ENCODE peak calls at places on chromosomes 3 and 15, in eight cellular contexts. V is endothelial cell, J is HL-60, H is foreskin fibroblast, R is hepatocyte, Z is transverse colon, A is GM20000, P is nephron progenitor cell. M is an unnamed sample.

GRCh38 chr3:57727096-57727495 is 29.0 kb upstream of the SLMAP start:
- DNase-seq in Z (no peak), R (no peak), H (no peak), J (no peak), P (no peak), A (no peak), V (no peak), M (no peak)

GRCh38 chr15:42064271-42064670 is 30.1 kb downstream of the PLA2G4D start:
- DNase-seq in A (no peak), P (no peak), V (no peak), J (no peak), R (peak), H (no peak), Z (no peak), M (no peak)

GRCh38 chr3:45933586-45933985 is 9.7 kb upstream of the CXCR6 start:
- DNase-seq in Z (no peak), A (no peak), R (no peak), P (no peak), V (no peak), J (no peak), H (no peak), M (peak)

GRCh38 chr15:35991386-35991785 is 445.4 kb upstream of the DPH6 start:
- DNase-seq in J (no peak), R (no peak), H (no peak), A (no peak), V (no peak), Z (peak), P (no peak), M (no peak)

GRCh38 chr15:63553388-63553791 is 43.8 kb upstream of the FBXL22 start:
- DNase-seq in R (peak), P (no peak), H (peak), A (no peak), Z (no peak), V (no peak), J (no peak), M (no peak)

GRCh38 chr3:1515842-1516241 is 423.0 kb downstream of the CNTN6 start:
- DNase-seq in J (no peak), Z (no peak), R (no peak), H (no peak), P (no peak), A (no peak), V (no peak), M (no peak)

GRCh38 chr3:194761384-194761783 is 75.7 kb downstream of the FAM43A start:
- DNase-seq in H (no peak), P (no peak), R (no peak), J (no peak), A (no peak), Z (no peak), V (no peak), M (no peak)

GRCh38 chr15:73983211-73983727 is 8.8 kb downstream of the STOML1 start:
- DNase-seq in Z (peak), R (peak), J (no peak), P (no peak), V (no peak), A (no peak), H (peak), M (peak)

GRCh38 chr3:126742057-126742456 is 38.0 kb downstream of the CHCHD6 start:
- DNase-seq in P (no peak), V (no peak), R (no peak), J (no peak), Z (no peak), H (no peak), A (no peak), M (no peak)

GRCh38 chr3:58150130-58150663 is 60.6 kb downstream of the DNASE1L3 start:
- DNase-seq in R (no peak), P (no peak), H (no peak), A (no peak), J (no peak), V (no peak), Z (no peak), M (no peak)

GRCh38 chr15:68205558-68205944 is 419 bp upstream of the CALML4 start:
- DNase-seq in P (no peak), A (no peak), R (no peak), J (no peak), Z (no peak), V (no peak), H (no peak), M (no peak)

GRCh38 chr3:77652624-77653023 is 612.7 kb downstream of the ROBO2 start:
- DNase-seq in P (no peak), J (no peak), H (no peak), Z (no peak), R (no peak), A (no peak), V (no peak), M (no peak)

GRCh38 chr3:41243183-41243582 is 43.9 kb downstream of the CTNNB1 start:
- DNase-seq in A (no peak), R (no peak), P (no peak), J (no peak), H (no peak), Z (no peak), V (no peak), M (no peak)

GRCh38 chr3:69368129-69368741 is 17.7 kb downstream of the FRMD4B start:
- DNase-seq in Z (peak), R (no peak), H (no peak), J (peak), V (no peak), A (peak), P (no peak), M (no peak)

GRCh38 chr15:35555244-35555643 is 9.3 kb upstream of the DPH6 start:
- DNase-seq in R (no peak), A (no peak), Z (no peak), J (no peak), V (no peak), P (no peak), H (no peak), M (no peak)

GRCh38 chr3:149009732-149010131 is 18.4 kb downstream of the GYG1 start:
- DNase-seq in R (no peak), P (no peak), H (no peak), J (no peak), V (no peak), Z (peak), A (peak), M (no peak)

GRCh38 chr3:137767146-137768020 is 3.3 kb downstream of the SOX14 start:
- DNase-seq in V (peak), R (no peak), H (no peak), Z (no peak), A (peak), P (peak), J (no peak), M (no peak)

GRCh38 chr3:128878556-128879124 is 780 bp upstream of the ACAD9 start:
- DNase-seq in J (peak), V (no peak), P (no peak), Z (peak), R (peak), A (peak), H (peak), M (no peak)

GRCh38 chr3:4821331-4821730 is 157.9 kb upstream of the BHLHE40 start:
- DNase-seq in P (no peak), A (no peak), H (no peak), R (no peak), Z (no peak), V (no peak), J (no peak), M (no peak)

GRCh38 chr15:85168642-85169173 is 187.1 kb downstream of the PDE8A start:
- DNase-seq in V (peak), R (peak), A (peak), J (no peak), Z (peak), P (peak), H (no peak), M (no peak)

DNA sequence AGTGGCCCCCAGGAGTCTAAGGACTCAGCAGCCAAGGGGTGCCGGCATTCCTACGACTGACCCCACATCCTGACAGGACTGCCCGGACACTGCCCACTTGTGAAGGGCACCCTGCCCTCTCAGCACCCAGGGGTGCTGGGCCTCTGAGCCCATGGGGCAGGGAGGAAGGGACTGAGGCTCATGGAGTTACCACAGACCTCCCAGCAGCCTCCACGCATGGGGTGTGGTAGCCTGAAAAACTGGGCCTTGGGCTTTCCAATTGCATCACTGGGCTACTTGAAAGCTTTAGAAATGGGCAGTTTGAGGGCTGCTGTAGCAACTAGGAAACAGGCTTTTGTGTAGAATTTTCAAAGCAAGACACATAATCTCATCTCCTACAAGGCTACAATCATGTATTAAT is 13.2 kb downstream of the TKT start:
- DNase-seq in Z (no peak), P (no peak), A (no peak), J (no peak), V (no peak), R (no peak), H (no peak), M (no peak)
- TF ChIP-seq CTCF in Z (no peak), P (no peak), A (no peak), J (no peak), V (no peak), R (no peak), H (no peak), M (no peak)

GRCh38 chr3:37534940-37535339 is 326.7 kb upstream of the CTDSPL start:
- DNase-seq in J (no peak), H (no peak), A (no peak), R (no peak), P (no peak), Z (no peak), V (no peak), M (no peak)

GRCh38 chr3:37536799-37537311 is 324.8 kb upstream of the CTDSPL start:
- DNase-seq in V (no peak), A (no peak), J (no peak), R (no peak), Z (no peak), H (no peak), P (no peak), M (no peak)

GRCh38 chr3:37537914-37538691 is 323.6 kb upstream of the CTDSPL start:
- DNase-seq in H (no peak), J (no peak), V (no peak), R (peak), P (no peak), Z (no peak), A (no peak), M (no peak)

GRCh38 chr3:37532168-37532567 is 329.5 kb upstream of the CTDSPL start:
- DNase-seq in Z (no peak), J (no peak), V (no peak), P (no peak), H (no peak), R (no peak), A (no peak), M (no peak)

GRCh38 chr3:37536033-37536432 is 325.6 kb upstream of the CTDSPL start:
- DNase-seq in A (no peak), R (no peak), V (no peak), Z (no peak), P (no peak), H (no peak), J (no peak), M (peak)
- TF ChIP-seq CTCF in A (no peak), R (no peak), V (no peak), Z (no peak), P (no peak), H (no peak), J (no peak), M (peak)

DNA sequence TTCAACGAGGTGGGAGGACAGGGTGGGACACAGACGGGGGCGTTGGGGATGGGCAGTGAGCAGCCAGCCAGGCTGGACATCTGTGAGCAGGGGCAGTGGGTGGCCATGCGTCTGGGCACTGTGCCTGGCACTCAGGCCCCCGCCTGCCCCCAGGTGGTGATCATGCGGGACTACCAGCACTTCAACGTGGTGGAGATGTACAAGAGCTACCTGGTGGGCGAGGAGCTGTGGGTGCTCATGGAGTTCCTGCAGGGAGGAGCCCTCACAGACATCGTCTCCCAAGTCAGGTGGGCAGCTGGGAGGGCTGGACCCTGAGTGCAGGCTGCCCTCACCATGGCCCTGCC is 10.2 kb downstream of the ANKRD63 start:
- DNase-seq in H (no peak), Z (no peak), P (no peak), J (no peak), A (no peak), R (no peak), V (no peak), M (no peak)
- TF ChIP-seq CTCF in H (no peak), Z (no peak), P (no peak), J (no peak), A (no peak), R (no peak), V (no peak), M (no peak)

GRCh38 chr3:48422272-48422671 is 7.6 kb downstream of the PLXNB1 start:
- DNase-seq in V (no peak), J (no peak), Z (no peak), P (no peak), A (peak), H (no peak), R (no peak), M (no peak)
- TF ChIP-seq CTCF in V (no peak), J (no peak), Z (no peak), P (no peak), A (no peak), H (no peak), R (no peak), M (no peak)

GRCh38 chr3:7171493-7171892 is 310.6 kb downstream of the GRM7 start:
- DNase-seq in H (no peak), R (no peak), Z (no peak), V (no peak), A (no peak), P (no peak), J (no peak), M (no peak)

DNA sequence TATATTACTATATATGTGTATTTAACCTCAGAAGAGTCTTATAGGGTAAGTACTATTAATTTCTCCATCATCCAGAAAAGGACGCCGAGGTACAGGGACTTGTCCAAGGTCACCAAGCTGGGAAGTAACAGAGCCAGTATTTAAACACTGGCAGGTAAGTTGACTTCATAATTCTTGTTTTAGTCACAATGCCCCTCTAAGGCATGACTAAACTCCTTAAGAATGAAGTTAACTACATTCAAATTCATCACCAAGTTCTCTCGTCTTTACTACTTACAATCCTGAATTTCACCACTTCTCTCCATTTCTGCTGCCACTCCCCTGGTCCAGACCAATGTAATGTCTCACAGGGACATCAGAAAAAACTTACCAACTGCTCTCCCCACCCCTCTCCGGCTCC is 312.1 kb downstream of the GRM7 start:
- DNase-seq in J (no peak), H (no peak), R (no peak), P (no peak), V (no peak), A (no peak), Z (no peak), M (no peak)
- TF ChIP-seq CTCF in J (no peak), H (no peak), R (no peak), P (no peak), V (no peak), A (no peak), Z (no peak), M (no peak)

DNA sequence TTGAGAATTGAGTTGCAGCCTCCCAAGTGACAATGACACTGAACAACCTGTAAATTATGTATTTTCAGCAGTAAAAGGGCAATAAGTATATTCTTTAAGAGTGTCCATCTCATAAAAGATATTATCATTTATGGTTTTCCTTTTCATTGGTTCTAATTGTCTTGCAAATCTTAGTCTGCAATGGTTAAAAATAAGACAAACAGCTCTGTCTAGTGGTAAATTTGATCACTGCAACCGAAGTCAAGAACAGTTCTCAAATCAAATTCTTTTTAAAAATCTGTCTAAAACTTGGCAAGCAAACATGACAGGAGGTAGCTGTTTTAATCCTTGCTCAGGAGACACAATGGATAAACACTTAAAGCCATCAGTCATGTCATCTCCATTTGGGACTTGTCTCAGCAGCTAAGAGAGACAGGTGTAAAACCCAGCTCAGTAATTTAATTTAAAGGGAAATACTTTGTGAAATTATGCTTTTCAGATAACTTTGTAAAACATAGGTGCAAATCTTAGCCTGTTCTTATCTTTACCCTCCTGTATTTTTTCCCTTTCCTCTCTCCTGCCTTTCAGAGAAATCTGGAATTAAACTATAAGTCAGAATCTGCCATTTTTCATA is 150.3 kb upstream of the ARHGEF26 start:
- DNase-seq in Z (no peak), V (no peak), H (peak), P (no peak), R (no peak), A (no peak), J (no peak), M (no peak)
- TF ChIP-seq CTCF in Z (no peak), V (no peak), H (peak), P (peak), R (peak), A (peak), J (peak), M (peak)

DNA sequence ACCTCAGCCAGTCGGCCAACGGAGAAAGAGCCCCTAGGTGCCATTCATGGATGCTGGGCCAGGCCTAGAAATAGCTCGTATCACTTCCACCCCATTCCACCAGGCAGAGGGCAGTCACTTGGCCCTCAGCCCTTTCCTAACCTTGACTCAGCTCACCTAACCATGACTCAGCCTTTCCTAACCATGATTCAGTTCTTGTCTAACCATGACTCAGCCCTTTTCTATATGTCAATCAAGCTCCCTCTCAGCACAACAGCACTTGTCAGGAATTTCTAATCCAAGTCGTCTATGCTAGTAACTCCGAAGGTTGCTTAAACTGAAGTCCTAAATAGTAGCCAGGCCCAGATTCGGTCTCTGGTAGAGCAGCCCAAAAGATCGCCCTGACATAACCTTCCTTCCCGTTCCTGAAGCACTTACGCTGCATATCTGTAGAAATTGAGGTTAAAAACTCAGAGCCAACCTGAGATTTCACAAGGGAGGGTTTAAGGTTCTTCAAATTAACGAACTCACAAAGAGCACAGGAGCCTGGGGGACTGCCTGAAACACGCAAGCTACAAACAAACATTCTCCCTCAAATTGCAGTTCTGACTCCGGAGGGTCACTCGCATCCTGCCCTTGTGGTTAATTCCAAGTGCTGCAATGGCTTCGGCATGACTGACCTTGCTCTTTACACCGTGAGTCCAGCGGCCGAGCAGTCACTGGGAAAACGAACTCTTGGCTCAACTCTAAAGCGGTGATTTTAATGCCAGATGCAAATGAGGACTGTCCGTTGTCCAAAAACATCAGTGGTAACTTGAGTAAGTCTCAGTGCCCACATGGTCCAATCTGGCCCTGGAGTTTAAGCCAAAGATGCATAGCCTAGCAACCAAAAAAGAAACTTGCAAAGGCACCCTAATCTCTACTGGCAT is 99.9 kb downstream of the ADAMTS17 start:
- DNase-seq in J (peak), P (no peak), R (peak), V (no peak), A (no peak), H (no peak), Z (no peak), M (peak)
- TF ChIP-seq CTCF in J (no peak), P (no peak), R (no peak), V (no peak), A (no peak), H (no peak), Z (no peak), M (no peak)

GRCh38 chr15:79431636-79432344 is at the start of gene MINAR1:
- DNase-seq in P (peak), R (peak), H (peak), V (peak), J (no peak), Z (no peak), A (peak), M (no peak)
- TF ChIP-seq CTCF in P (peak), R (no peak), H (no peak), V (no peak), J (no peak), Z (no peak), A (no peak), M (no peak)

GRCh38 chr15:62068071-62068786 is 1.5 kb downstream of the C2CD4A start:
- DNase-seq in Z (peak), R (peak), A (peak), H (no peak), V (peak), J (no peak), P (peak), M (peak)
- TF ChIP-seq CTCF in Z (no peak), R (peak), A (no peak), H (peak), V (no peak), J (no peak), P (no peak), M (peak)